ENCODE peak calls at places on chromosomes 7 and 10, in five cellular contexts. T is psoas muscle, M is astrocyte, D is sigmoid colon, L is transverse colon. P is an unnamed sample. For H3K9me3, the result is how much of the 10 kb centered on the place peaks cover.

GRCh38 chr10:46544989-46545791 is 11.3 kb downstream of the GPRIN2 start:
- DNase-seq in L (peak), T (peak), D (peak), M (no peak), P (peak)

GRCh38 chr10:120387326-120387725 is 69.7 kb upstream of the PLPP4 start:
- DNase-seq in T (no peak), L (no peak), D (no peak), M (peak), P (no peak)

GRCh38 chr10:108496131-108496530 is 1331.6 kb upstream of the SORCS1 start:
- DNase-seq in D (no peak), L (no peak), T (no peak), M (peak), P (no peak)

GRCh38 chr7:138370956-138371355 is 89.1 kb upstream of the TRIM24 start:
- DNase-seq in T (no peak), M (no peak), D (no peak), L (no peak), P (no peak)

GRCh38 chr7:127976056-127976455 is 55.2 kb downstream of the LRRC4 start:
- DNase-seq in L (no peak), D (no peak), M (peak), T (no peak), P (no peak)

GRCh38 chr10:86693721-86694369 is 25.5 kb downstream of the LDB3 start:
- DNase-seq in D (no peak), M (peak), L (peak), T (no peak), P (peak)

GRCh38 chr10:62005687-62006086 is 104.2 kb downstream of the ARID5B start:
- DNase-seq in M (no peak), D (no peak), L (no peak), T (peak), P (no peak)

GRCh38 chr10:33772370-33773331 is 438.2 kb upstream of the NRP1 start:
- DNase-seq in T (peak), L (no peak), M (peak), D (no peak), P (no peak)

GRCh38 chr10:88342733-88343310 is 240.3 kb downstream of the RNLS start:
- DNase-seq in L (peak), D (no peak), M (no peak), T (no peak), P (no peak)

GRCh38 chr10:74748632-74749031 is 77.8 kb upstream of the KAT6B start:
- DNase-seq in M (no peak), L (no peak), T (no peak), D (no peak), P (no peak)

GRCh38 chr10:113957013-113957412 is 86.7 kb upstream of the ADRB1 start:
- DNase-seq in M (peak), D (no peak), T (no peak), L (no peak), P (no peak)

GRCh38 chr7:131071786-131072504 is 255.7 kb upstream of the MKLN1 start:
- DNase-seq in M (peak), L (peak), T (peak), D (no peak), P (peak)

GRCh38 chr10:90171014-90171722 is 469.8 kb downstream of the KIF20B start:
- DNase-seq in T (no peak), L (no peak), D (no peak), M (no peak), P (no peak)

GRCh38 chr7:134945711-134946110 is 40.6 kb upstream of the AGBL3 start:
- DNase-seq in T (no peak), D (no peak), L (no peak), M (no peak), P (no peak)

GRCh38 chr7:134941947-134942346 is 44.4 kb upstream of the AGBL3 start:
- DNase-seq in D (no peak), L (no peak), M (no peak), T (no peak), P (no peak)

GRCh38 chr7:134942690-134943466 is 43.4 kb upstream of the AGBL3 start:
- DNase-seq in T (no peak), L (no peak), M (no peak), D (no peak), P (no peak)

GRCh38 chr7:134946260-134946659 is 40.0 kb upstream of the AGBL3 start:
- DNase-seq in T (no peak), M (no peak), D (no peak), L (no peak), P (no peak)

GRCh38 chr7:134943785-134944400 is 42.4 kb upstream of the AGBL3 start:
- DNase-seq in L (no peak), M (no peak), T (no peak), D (no peak), P (no peak)
- TF ChIP-seq CTCF in L (no peak), M (no peak), T (peak), D (no peak), P (peak)

DNA sequence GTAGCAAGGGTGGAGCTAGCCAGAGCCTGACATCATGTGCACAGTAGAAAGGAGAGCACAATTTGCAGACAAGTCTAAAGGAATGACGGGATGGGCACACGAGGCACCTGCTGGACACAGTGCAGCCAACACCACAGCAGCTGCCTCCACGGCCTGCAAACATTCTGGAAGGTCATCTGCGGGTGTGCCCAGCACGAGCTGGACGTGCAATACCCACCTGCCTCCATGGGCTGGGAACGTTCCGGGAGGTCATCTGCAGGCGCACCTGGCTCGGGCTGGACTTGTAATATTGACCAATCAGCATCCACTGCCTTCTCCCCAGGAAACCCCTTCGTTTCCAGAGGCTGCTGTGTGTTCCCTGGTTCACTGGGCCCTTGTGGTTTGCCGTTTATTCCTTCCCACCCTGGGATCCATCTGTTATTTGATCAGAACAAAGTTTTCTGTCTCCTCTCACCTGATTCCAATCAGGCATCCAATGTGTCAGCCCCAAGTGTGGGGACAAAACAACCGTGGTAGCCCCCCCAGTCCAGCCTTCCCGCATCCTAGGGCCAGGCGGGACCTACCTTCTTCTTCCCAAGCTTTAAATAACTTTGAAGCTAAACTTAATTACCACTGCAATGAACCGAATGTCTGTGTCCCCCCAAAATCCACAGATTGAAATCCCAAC is 243.4 kb upstream of the PPP2R2D start:
- DNase-seq in M (no peak), D (peak), T (no peak), L (no peak), P (peak)
- H3K9me3 ChIP-seq in M (under half), D (under half), T (under half), L (under half), P (under half)

DNA sequence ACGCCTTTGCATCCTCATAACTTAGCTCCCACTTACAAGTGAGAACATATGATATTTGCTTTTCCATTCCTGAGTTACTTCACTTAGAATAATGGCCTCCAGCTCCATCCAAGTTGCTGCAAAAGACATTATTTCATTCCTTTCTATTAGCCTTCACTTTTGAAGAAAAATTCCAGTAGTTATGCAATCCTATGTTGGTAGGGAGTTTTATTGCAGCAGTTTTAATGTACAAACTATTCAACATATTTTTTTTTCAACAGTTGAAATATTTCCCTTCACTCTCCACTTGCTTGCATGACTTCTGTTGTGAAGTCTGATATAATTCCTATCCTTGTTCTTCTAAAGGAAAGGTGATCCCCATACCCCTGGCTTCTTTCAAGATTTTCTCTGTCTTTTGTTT is 27.3 kb upstream of the ARHGAP22 start:
- DNase-seq in D (no peak), T (no peak), L (no peak), M (no peak), P (no peak)
- H3K4me3 ChIP-seq in D (no peak), T (no peak), L (no peak), M (no peak), P (no peak)

DNA sequence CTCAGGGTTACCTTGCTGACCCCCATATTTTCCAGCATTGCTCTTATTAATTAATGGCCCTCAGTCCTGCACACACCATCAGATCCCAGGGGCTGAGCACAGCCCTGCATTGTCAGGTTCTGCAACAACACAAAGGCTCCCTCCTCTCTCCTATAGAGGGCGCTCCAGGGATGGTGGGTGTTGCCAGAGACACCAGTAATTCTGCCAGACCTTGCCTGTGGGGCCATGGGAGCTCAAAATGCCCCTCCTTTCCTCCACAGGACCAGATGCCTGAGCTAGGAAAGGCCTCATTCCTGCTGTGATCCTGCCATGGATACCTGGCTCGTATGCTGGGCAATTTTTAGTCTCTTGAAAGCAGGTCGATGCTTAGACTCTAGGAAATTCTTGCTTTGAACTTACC is 42.8 kb upstream of the PRSS58 start:
- DNase-seq in M (no peak), D (no peak), L (no peak), T (no peak), P (no peak)
- TF ChIP-seq CTCF in M (no peak), D (no peak), L (no peak), T (no peak), P (no peak)

GRCh38 chr7:155998766-155999630 is 186.7 kb upstream of the SHH start:
- DNase-seq in M (no peak), L (no peak), T (no peak), D (no peak), P (peak)
- H3K9me3 ChIP-seq in M (under half), L (under half), T (under half), D (under half), P (under half)

DNA sequence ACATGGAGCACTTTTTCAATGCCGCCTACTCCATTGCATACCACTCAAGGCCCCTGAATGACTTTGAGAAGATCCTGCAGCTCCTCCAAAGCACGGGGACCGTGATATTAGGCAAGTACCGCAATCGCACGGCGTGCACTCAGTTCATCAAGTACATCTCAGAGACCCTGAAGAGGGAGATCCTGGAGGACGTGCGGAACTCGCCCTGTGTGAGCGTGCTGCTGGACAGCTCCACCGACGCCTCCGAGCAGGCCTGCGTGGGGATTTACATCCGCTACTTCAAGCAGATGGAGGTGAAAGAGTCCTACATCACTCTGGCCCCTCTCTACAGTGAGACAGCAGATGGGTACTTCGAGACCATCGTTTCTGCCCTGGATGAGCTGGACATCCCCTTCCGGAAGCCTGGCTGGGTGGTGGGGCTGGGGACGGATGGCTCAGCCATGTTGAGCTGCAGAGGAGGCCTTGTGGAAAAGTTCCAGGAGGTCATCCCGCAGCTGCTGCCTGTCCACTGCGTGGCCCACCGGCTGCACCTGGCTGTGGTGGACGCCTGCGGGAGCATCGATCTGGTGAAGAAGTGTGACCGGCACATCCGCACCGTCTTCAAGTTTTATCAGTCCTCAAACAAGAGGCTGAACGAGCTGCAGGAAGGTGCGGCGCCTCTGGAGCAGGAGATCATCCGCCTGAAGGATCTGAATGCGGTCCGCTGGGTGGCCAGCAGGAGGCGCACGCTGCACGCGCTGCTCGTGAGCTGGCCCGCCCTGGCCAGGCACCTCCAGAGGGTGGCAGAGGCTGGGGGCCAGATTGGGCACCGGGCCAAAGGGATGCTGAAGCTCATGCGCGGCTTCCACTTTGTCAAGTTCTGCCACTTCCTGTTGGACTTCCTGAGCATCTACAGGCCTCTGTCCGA is 12.7 kb upstream of the ATP6V0E2 start:
- DNase-seq in T (no peak), D (no peak), L (no peak), M (no peak), P (peak)
- H3K4me3 ChIP-seq in T (no peak), D (no peak), L (no peak), M (no peak), P (no peak)

DNA sequence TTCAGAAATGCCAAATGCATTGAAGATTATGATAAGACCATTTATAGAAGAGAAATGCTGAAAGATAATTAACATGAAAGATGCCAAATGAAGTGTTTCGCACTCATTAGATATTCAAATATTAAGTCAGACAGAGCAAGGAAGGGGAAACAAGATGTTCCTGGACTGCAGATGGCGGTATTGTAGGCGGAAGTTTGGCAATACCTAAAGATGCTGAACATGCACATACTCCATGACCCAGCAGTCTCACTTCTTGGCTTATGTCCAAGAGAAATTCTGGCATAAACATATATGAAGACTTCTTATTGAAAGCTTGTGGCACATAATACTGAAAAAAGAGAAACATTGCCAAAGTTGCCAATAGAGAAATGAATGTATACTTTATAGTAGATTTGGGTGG is 325.4 kb upstream of the SEMA3C start:
- DNase-seq in D (no peak), T (no peak), M (no peak), L (no peak), P (no peak)
- TF ChIP-seq CTCF in D (no peak), T (no peak), M (no peak), L (no peak), P (no peak)

DNA sequence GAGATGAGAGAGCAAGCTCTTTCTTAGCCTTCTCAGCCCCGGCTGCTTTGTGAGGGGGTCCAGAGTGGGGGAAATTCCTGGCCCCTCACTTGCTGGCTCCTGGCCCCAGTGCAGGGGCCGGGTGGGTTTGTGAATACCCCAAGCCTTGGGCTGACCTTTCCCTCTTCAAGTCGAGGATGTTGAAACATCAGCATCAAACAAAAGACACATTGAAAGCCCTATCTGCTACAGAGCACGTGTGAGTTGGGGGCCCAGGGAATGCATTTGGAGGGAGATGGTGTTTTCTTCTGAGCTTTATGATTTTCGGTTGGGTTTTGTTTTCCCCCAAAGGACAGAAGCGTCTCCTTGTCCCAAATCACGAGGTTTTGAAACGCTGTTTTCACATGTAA is 2.8 kb downstream of the ZMIZ1 start:
- DNase-seq in L (no peak), T (no peak), M (no peak), D (no peak), P (no peak)
- H3K9me3 ChIP-seq in L (under half), T (under half), M (under half), D (under half), P (under half)

DNA sequence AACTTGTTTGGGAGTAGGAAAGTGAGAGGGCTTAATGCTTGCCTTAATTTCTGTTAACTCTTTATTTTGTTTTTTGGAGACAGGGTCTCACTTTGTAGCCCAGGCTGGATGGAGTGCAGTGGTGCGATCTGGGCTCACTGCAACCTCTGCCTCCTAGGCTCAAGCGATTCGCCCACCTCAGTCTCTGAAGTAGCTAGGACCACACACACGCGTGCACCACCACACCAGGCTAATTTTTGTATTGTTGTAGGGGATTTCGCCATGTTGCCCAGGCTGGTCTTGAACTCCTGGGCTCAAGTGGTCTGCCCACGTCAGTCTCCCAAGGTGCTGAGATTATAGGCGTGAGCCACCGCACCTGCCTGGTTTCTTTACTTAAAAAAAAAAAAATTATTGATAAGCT is 1.9 kb downstream of the PPP2R2D start:
- DNase-seq in M (no peak), T (no peak), L (no peak), D (peak), P (peak)
- H3K4me3 ChIP-seq in M (no peak), T (peak), L (peak), D (no peak), P (peak)